ENCODE peak calls at places on chromosomes 12 and 14, in six cellular contexts. One of them, this sample, is unnamed.

GRCh38 chr12:69435644-69436043 is 34.5 kb upstream of the FRS2 start:
- DNase-seq in cardiac fibroblast: peak; percentile 29
- DNase-seq in CD8-positive, alpha-beta T cell: no peak
- DNase-seq in neural crest cell: no peak
- DNase-seq in GM12865: no peak
- DNase-seq in retinal pigment epithelial cell: no peak
- DNase-seq in this sample: no peak

GRCh38 chr12:62268956-62269355 is 8.8 kb downstream of the USP15 start:
- DNase-seq in GM12865: no peak
- DNase-seq in CD8-positive, alpha-beta T cell: no peak
- DNase-seq in retinal pigment epithelial cell: no peak
- DNase-seq in neural crest cell: no peak
- DNase-seq in cardiac fibroblast: peak; percentile 49
- DNase-seq in this sample: no peak

GRCh38 chr12:45612044-45612794 is 117.3 kb upstream of the ARID2 start:
- DNase-seq in neural crest cell: no peak
- DNase-seq in cardiac fibroblast: peak; percentile 22
- DNase-seq in retinal pigment epithelial cell: no peak
- DNase-seq in CD8-positive, alpha-beta T cell: no peak
- DNase-seq in GM12865: no peak
- DNase-seq in this sample: no peak

GRCh38 chr12:74552201-74552600 is 14.6 kb downstream of the ATXN7L3B start:
- DNase-seq in neural crest cell: no peak
- DNase-seq in cardiac fibroblast: no peak
- DNase-seq in retinal pigment epithelial cell: no peak
- DNase-seq in GM12865: no peak
- DNase-seq in CD8-positive, alpha-beta T cell: no peak
- DNase-seq in this sample: no peak

GRCh38 chr12:127125607-127126259 is 1141.2 kb upstream of the TMEM132C start:
- DNase-seq in neural crest cell: no peak
- DNase-seq in GM12865: peak; percentile 81
- DNase-seq in CD8-positive, alpha-beta T cell: no peak
- DNase-seq in retinal pigment epithelial cell: peak; percentile 7
- DNase-seq in cardiac fibroblast: peak; percentile 30
- DNase-seq in this sample: no peak

GRCh38 chr12:31849090-31849687 is 110.0 kb upstream of the RESF1 start:
- DNase-seq in neural crest cell: no peak
- DNase-seq in GM12865: peak; percentile 48
- DNase-seq in CD8-positive, alpha-beta T cell: no peak
- DNase-seq in retinal pigment epithelial cell: peak; percentile 10
- DNase-seq in cardiac fibroblast: no peak
- DNase-seq in this sample: no peak

GRCh38 chr12:124131671-124132058 is 158.7 kb downstream of the ZNF664 start:
- DNase-seq in cardiac fibroblast: no peak
- DNase-seq in GM12865: no peak
- DNase-seq in CD8-positive, alpha-beta T cell: no peak
- DNase-seq in retinal pigment epithelial cell: no peak
- DNase-seq in neural crest cell: no peak
- DNase-seq in this sample: no peak

GRCh38 chr12:70733385-70733784 is 96.2 kb upstream of the PTPRB start:
- DNase-seq in cardiac fibroblast: peak; percentile 84
- DNase-seq in retinal pigment epithelial cell: peak; percentile 34
- DNase-seq in GM12865: peak; percentile 59
- DNase-seq in CD8-positive, alpha-beta T cell: no peak
- DNase-seq in neural crest cell: peak; percentile 16
- DNase-seq in this sample: peak; percentile 37

GRCh38 chr14:36048667-36049066 is 127.9 kb downstream of the PTCSC3 start:
- DNase-seq in GM12865: no peak
- DNase-seq in neural crest cell: no peak
- DNase-seq in retinal pigment epithelial cell: no peak
- DNase-seq in cardiac fibroblast: no peak
- DNase-seq in CD8-positive, alpha-beta T cell: no peak
- DNase-seq in this sample: no peak

GRCh38 chr14:36052681-36053080 is 123.8 kb downstream of the PTCSC3 start:
- DNase-seq in CD8-positive, alpha-beta T cell: no peak
- DNase-seq in neural crest cell: no peak
- DNase-seq in GM12865: no peak
- DNase-seq in cardiac fibroblast: no peak
- DNase-seq in retinal pigment epithelial cell: no peak
- DNase-seq in this sample: no peak

GRCh38 chr14:36052063-36052462 is 124.5 kb downstream of the PTCSC3 start:
- DNase-seq in CD8-positive, alpha-beta T cell: no peak
- DNase-seq in GM12865: no peak
- DNase-seq in cardiac fibroblast: no peak
- DNase-seq in retinal pigment epithelial cell: no peak
- DNase-seq in neural crest cell: no peak
- DNase-seq in this sample: no peak

DNA sequence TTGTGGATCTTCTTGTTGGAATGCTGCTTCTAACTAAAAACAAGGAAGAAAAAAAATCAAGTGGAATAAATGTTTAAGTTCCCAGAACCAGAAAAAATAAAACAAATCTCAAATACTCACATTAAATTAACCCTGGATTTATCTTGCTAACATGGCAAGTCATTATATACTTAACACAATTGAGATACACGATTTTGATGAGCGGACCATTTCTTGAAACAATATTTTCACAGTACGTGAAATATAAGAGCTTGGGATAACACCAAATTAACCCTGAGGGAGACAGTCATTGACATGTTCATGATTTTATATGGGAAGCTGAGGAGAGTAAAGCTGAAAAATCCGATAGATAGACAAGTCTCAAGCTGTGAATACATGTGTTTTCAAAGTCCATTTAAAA is 128.6 kb downstream of the PTCSC3 start:
- DNase-seq in neural crest cell: no peak
- DNase-seq in GM12865: no peak
- DNase-seq in cardiac fibroblast: no peak
- DNase-seq in retinal pigment epithelial cell: no peak
- DNase-seq in CD8-positive, alpha-beta T cell: no peak
- DNase-seq in this sample: no peak
- TF ChIP-seq CTCF in neural crest cell: no peak
- TF ChIP-seq CTCF in GM12865: no peak
- TF ChIP-seq CTCF in cardiac fibroblast: no peak
- TF ChIP-seq CTCF in retinal pigment epithelial cell: no peak
- TF ChIP-seq CTCF in CD8-positive, alpha-beta T cell: no peak
- TF ChIP-seq CTCF in this sample: no peak

GRCh38 chr14:50598765-50599164 is 38.8 kb downstream of the ATL1 start:
- DNase-seq in cardiac fibroblast: no peak
- DNase-seq in GM12865: no peak
- DNase-seq in neural crest cell: no peak
- DNase-seq in CD8-positive, alpha-beta T cell: no peak
- DNase-seq in retinal pigment epithelial cell: no peak
- DNase-seq in this sample: no peak

GRCh38 chr14:50601405-50601804 is 41.5 kb downstream of the ATL1 start:
- DNase-seq in GM12865: no peak
- DNase-seq in cardiac fibroblast: peak; percentile 19
- DNase-seq in neural crest cell: no peak
- DNase-seq in retinal pigment epithelial cell: no peak
- DNase-seq in CD8-positive, alpha-beta T cell: no peak
- DNase-seq in this sample: no peak

GRCh38 chr14:50600849-50601248 is 40.9 kb downstream of the ATL1 start:
- DNase-seq in cardiac fibroblast: peak; percentile 49
- DNase-seq in neural crest cell: no peak
- DNase-seq in CD8-positive, alpha-beta T cell: no peak
- DNase-seq in retinal pigment epithelial cell: no peak
- DNase-seq in GM12865: no peak
- DNase-seq in this sample: no peak

GRCh38 chr14:50602035-50602434 is 42.1 kb downstream of the ATL1 start:
- DNase-seq in retinal pigment epithelial cell: no peak
- DNase-seq in neural crest cell: no peak
- DNase-seq in GM12865: no peak
- DNase-seq in CD8-positive, alpha-beta T cell: no peak
- DNase-seq in cardiac fibroblast: no peak
- DNase-seq in this sample: no peak

GRCh38 chr14:50599700-50600444 is 39.9 kb downstream of the ATL1 start:
- DNase-seq in cardiac fibroblast: peak; percentile 62
- DNase-seq in CD8-positive, alpha-beta T cell: no peak
- DNase-seq in neural crest cell: no peak
- DNase-seq in retinal pigment epithelial cell: no peak
- DNase-seq in GM12865: peak; percentile 55
- DNase-seq in this sample: no peak
- TF ChIP-seq CTCF in cardiac fibroblast: peak; percentile 60
- TF ChIP-seq CTCF in CD8-positive, alpha-beta T cell: peak; percentile 34
- TF ChIP-seq CTCF in neural crest cell: peak; percentile 71
- TF ChIP-seq CTCF in retinal pigment epithelial cell: peak; percentile 69
- TF ChIP-seq CTCF in GM12865: peak; percentile 52
- TF ChIP-seq CTCF in this sample: peak; percentile 46

GRCh38 chr12:5230861-5231260 is 187.2 kb downstream of the KCNA5 start:
- DNase-seq in CD8-positive, alpha-beta T cell: no peak
- DNase-seq in cardiac fibroblast: no peak
- DNase-seq in GM12865: no peak
- DNase-seq in retinal pigment epithelial cell: no peak
- DNase-seq in neural crest cell: no peak
- DNase-seq in this sample: no peak

GRCh38 chr12:5236022-5236421 is 192.3 kb downstream of the KCNA5 start:
- DNase-seq in retinal pigment epithelial cell: no peak
- DNase-seq in neural crest cell: no peak
- DNase-seq in GM12865: no peak
- DNase-seq in cardiac fibroblast: no peak
- DNase-seq in CD8-positive, alpha-beta T cell: no peak
- DNase-seq in this sample: no peak

GRCh38 chr12:5230151-5230550 is 186.5 kb downstream of the KCNA5 start:
- DNase-seq in retinal pigment epithelial cell: no peak
- DNase-seq in cardiac fibroblast: no peak
- DNase-seq in CD8-positive, alpha-beta T cell: no peak
- DNase-seq in GM12865: no peak
- DNase-seq in neural crest cell: no peak
- DNase-seq in this sample: no peak

GRCh38 chr12:5232826-5233500 is 189.3 kb downstream of the KCNA5 start:
- DNase-seq in neural crest cell: no peak
- DNase-seq in GM12865: no peak
- DNase-seq in CD8-positive, alpha-beta T cell: no peak
- DNase-seq in cardiac fibroblast: no peak
- DNase-seq in retinal pigment epithelial cell: no peak
- DNase-seq in this sample: peak; percentile 21

DNA sequence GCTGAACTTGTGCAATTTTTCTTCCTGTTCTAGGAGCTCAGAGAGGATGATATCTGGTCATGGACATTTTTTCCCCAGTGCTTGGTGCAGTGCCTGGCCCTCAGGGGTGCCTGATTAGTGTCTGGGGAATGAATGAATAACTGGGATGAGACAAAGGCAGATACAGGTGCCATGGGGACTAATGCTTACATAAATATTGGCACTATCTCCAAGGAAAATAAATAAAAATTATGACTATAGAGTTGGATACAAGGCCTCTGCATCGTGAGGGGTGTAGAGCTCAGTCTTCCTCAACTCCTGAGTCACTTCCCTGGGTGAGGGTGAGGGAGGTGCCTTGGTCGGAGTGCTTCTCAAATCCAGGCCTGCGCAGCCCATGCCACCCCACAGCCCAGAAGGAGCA is 188.6 kb downstream of the KCNA5 start:
- DNase-seq in neural crest cell: no peak
- DNase-seq in retinal pigment epithelial cell: no peak
- DNase-seq in cardiac fibroblast: no peak
- DNase-seq in GM12865: no peak
- DNase-seq in CD8-positive, alpha-beta T cell: no peak
- DNase-seq in this sample: no peak
- TF ChIP-seq CTCF in neural crest cell: no peak
- TF ChIP-seq CTCF in retinal pigment epithelial cell: no peak
- TF ChIP-seq CTCF in cardiac fibroblast: no peak
- TF ChIP-seq CTCF in GM12865: no peak
- TF ChIP-seq CTCF in CD8-positive, alpha-beta T cell: no peak
- TF ChIP-seq CTCF in this sample: no peak

GRCh38 chr12:98939350-98939749 is 294.3 kb downstream of the APAF1 start:
- DNase-seq in cardiac fibroblast: peak; percentile 42
- DNase-seq in neural crest cell: no peak
- DNase-seq in CD8-positive, alpha-beta T cell: no peak
- DNase-seq in retinal pigment epithelial cell: peak; percentile 3
- DNase-seq in GM12865: peak; percentile 6
- DNase-seq in this sample: peak; percentile 31
- TF ChIP-seq CTCF in cardiac fibroblast: peak; percentile 38
- TF ChIP-seq CTCF in neural crest cell: peak; percentile 63
- TF ChIP-seq CTCF in CD8-positive, alpha-beta T cell: no peak
- TF ChIP-seq CTCF in retinal pigment epithelial cell: peak; percentile 77
- TF ChIP-seq CTCF in GM12865: peak; percentile 21
- TF ChIP-seq CTCF in this sample: peak; percentile 52

GRCh38 chr12:47740536-47741339 is 15.4 kb upstream of the ENDOU start:
- DNase-seq in neural crest cell: no peak
- DNase-seq in CD8-positive, alpha-beta T cell: no peak
- DNase-seq in cardiac fibroblast: no peak
- DNase-seq in retinal pigment epithelial cell: no peak
- DNase-seq in GM12865: peak; percentile 50
- DNase-seq in this sample: peak; percentile 40
- TF ChIP-seq CTCF in neural crest cell: no peak
- TF ChIP-seq CTCF in CD8-positive, alpha-beta T cell: no peak
- TF ChIP-seq CTCF in cardiac fibroblast: no peak
- TF ChIP-seq CTCF in retinal pigment epithelial cell: no peak
- TF ChIP-seq CTCF in GM12865: no peak
- TF ChIP-seq CTCF in this sample: no peak

GRCh38 chr14:88563845-88564244 is 1.0 kb downstream of the ZC3H14 start:
- DNase-seq in cardiac fibroblast: no peak
- DNase-seq in neural crest cell: no peak
- DNase-seq in retinal pigment epithelial cell: no peak
- DNase-seq in CD8-positive, alpha-beta T cell: no peak
- DNase-seq in GM12865: no peak
- DNase-seq in this sample: no peak

GRCh38 chr14:88565427-88565826 is 2.6 kb downstream of the ZC3H14 start:
- DNase-seq in retinal pigment epithelial cell: no peak
- DNase-seq in cardiac fibroblast: no peak
- DNase-seq in neural crest cell: no peak
- DNase-seq in CD8-positive, alpha-beta T cell: no peak
- DNase-seq in GM12865: no peak
- DNase-seq in this sample: no peak

GRCh38 chr14:88559852-88560251 is 3.0 kb upstream of the ZC3H14 start:
- DNase-seq in cardiac fibroblast: peak; percentile 78
- DNase-seq in CD8-positive, alpha-beta T cell: no peak
- DNase-seq in GM12865: no peak
- DNase-seq in retinal pigment epithelial cell: no peak
- DNase-seq in neural crest cell: no peak
- DNase-seq in this sample: no peak

GRCh38 chr14:88562532-88562830 is 356 bp upstream of the ZC3H14 start:
- DNase-seq in cardiac fibroblast: no peak
- DNase-seq in retinal pigment epithelial cell: no peak
- DNase-seq in GM12865: no peak
- DNase-seq in neural crest cell: no peak
- DNase-seq in CD8-positive, alpha-beta T cell: no peak
- DNase-seq in this sample: no peak

GRCh38 chr14:88562831-88563686 is at the start of gene ZC3H14:
- DNase-seq in neural crest cell: peak; percentile 83
- DNase-seq in retinal pigment epithelial cell: peak; percentile 40
- DNase-seq in CD8-positive, alpha-beta T cell: peak; percentile 82
- DNase-seq in cardiac fibroblast: peak; percentile 91
- DNase-seq in GM12865: peak; percentile 94
- DNase-seq in this sample: peak; percentile 89
- TF ChIP-seq CTCF in neural crest cell: no peak
- TF ChIP-seq CTCF in retinal pigment epithelial cell: no peak
- TF ChIP-seq CTCF in CD8-positive, alpha-beta T cell: no peak
- TF ChIP-seq CTCF in cardiac fibroblast: no peak
- TF ChIP-seq CTCF in GM12865: peak; percentile 31
- TF ChIP-seq CTCF in this sample: peak; percentile 12

DNA sequence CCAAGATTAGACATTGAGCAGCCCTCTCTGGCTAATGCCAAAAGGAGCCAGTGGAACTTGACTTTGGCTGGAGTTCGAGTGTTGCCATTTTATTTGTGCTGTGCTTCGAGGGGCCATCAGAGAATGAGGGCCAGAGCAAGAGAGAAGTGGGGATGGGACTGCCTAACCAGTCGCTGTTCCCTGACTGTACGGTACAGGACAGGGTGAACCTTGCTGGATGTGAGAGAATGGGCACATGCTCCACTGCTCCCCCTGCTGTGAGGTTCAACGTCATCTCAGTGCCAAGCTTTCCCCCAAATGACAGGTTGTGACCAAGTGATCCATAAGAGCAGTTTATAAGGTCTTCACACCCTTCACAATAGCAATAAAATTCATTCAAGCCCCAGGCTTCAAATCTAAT is 55.1 kb upstream of the BCL11B start:
- DNase-seq in cardiac fibroblast: no peak
- DNase-seq in GM12865: no peak
- DNase-seq in CD8-positive, alpha-beta T cell: no peak
- DNase-seq in retinal pigment epithelial cell: no peak
- DNase-seq in neural crest cell: no peak
- DNase-seq in this sample: no peak
- TF ChIP-seq CTCF in cardiac fibroblast: no peak
- TF ChIP-seq CTCF in GM12865: no peak
- TF ChIP-seq CTCF in CD8-positive, alpha-beta T cell: no peak
- TF ChIP-seq CTCF in retinal pigment epithelial cell: peak; percentile 35
- TF ChIP-seq CTCF in neural crest cell: no peak
- TF ChIP-seq CTCF in this sample: peak; percentile 45

This sample was measured in WERI-Rb-1.